ENCODE peak calls at places on chromosomes 11 and 22, in seven cellular contexts. J is testis, K is endothelial cell, E is stomach, W is natural killer cell, C is fibroblast of pulmonary artery, O is brain microvascular endothelial cell. L is an unnamed sample.

GRCh38 chr22:36399473-36399780 is 11.7 kb upstream of the MYH9 start:
- DNase-seq in E (no peak), W (no peak), C (no peak), O (no peak), J (no peak), K (no peak), L (no peak)

GRCh38 chr11:118152020-118152551 is 537 bp downstream of the SCN4B start:
- DNase-seq in J (no peak), K (no peak), E (no peak), W (no peak), O (no peak), C (no peak), L (no peak)

GRCh38 chr11:103295704-103296103 is 186.5 kb downstream of the DYNC2H1 start:
- DNase-seq in W (no peak), K (no peak), O (no peak), C (peak; percentile 11), E (no peak), J (no peak), L (no peak)

GRCh38 chr11:8807544-8808225 is 103.3 kb upstream of the AKIP1 start:
- DNase-seq in K (no peak), O (no peak), C (peak; percentile 83), W (no peak), E (peak; percentile 46), J (peak; percentile 72), L (no peak)

GRCh38 chr11:72742522-72743320 is 9.5 kb downstream of the ARAP1 start:
- DNase-seq in J (no peak), C (no peak), K (no peak), W (no peak), O (no peak), E (no peak), L (no peak)

GRCh38 chr22:25908755-25909154 is 166.8 kb downstream of the MYO18B start:
- DNase-seq in E (no peak), C (no peak), J (no peak), K (no peak), W (no peak), O (no peak), L (no peak)

GRCh38 chr11:57407941-57408475 is 17.6 kb upstream of the PRG2 start:
- DNase-seq in J (no peak), W (no peak), C (no peak), K (no peak), O (no peak), E (no peak), L (no peak)

GRCh38 chr11:66327171-66328035 is 8.8 kb downstream of the RIN1 start:
- DNase-seq in C (peak; percentile 45), K (no peak), E (no peak), J (no peak), O (peak; percentile 75), W (no peak), L (no peak)

GRCh38 chr11:47843354-47844060 is 4.6 kb downstream of the NUP160 start:
- DNase-seq in E (no peak), O (no peak), W (no peak), J (no peak), C (no peak), K (no peak), L (no peak)

GRCh38 chr22:42984814-42985540 is 30.0 kb downstream of the PACSIN2 start:
- DNase-seq in E (no peak), W (no peak), C (no peak), J (no peak), O (no peak), K (no peak), L (no peak)

GRCh38 chr11:32919338-32919737 is 26.7 kb downstream of the QSER1 start:
- DNase-seq in W (no peak), E (no peak), K (no peak), O (no peak), J (no peak), C (no peak), L (no peak)

GRCh38 chr22:17131686-17132085 is 10.5 kb upstream of the TMEM121B start:
- DNase-seq in K (no peak), O (no peak), E (no peak), W (no peak), C (no peak), J (no peak), L (no peak)

GRCh38 chr22:42863349-42863911 is 6.4 kb upstream of the ARFGAP3 start:
- DNase-seq in E (no peak), J (no peak), C (peak; percentile 74), K (no peak), O (peak; percentile 84), W (no peak), L (no peak)

GRCh38 chr11:1262172-1263006 is 39.5 kb downstream of the MUC5B start:
- DNase-seq in C (peak; percentile 92), K (peak; percentile 81), J (peak; percentile 91), E (peak; percentile 93), W (peak; percentile 82), O (peak; percentile 84), L (peak; percentile 78)

DNA sequence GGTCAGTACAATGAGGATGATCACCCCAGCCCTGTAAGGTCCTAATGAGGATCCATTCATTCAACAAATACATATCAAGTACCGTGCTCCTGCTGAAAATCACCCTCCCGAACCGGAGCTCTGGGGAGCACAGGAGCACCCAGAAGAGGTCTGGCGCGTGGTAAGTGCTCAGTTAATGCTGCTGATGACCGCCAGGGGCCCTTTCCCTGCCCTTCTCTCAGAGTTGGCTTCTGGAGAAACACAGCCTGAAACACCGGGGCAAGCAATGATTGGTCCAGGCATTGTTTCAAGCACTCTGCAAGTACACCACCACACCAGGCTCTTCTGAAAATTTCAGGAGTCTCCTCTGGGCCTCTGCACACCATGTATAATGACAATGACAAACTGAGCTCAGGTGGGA is 3.8 kb upstream of the CCDC86 start:
- DNase-seq in J (no peak), W (no peak), E (no peak), K (peak; percentile 21), C (peak; percentile 45), O (no peak), L (no peak)
- TF ChIP-seq CTCF in J (no peak), W (no peak), E (no peak), K (peak; percentile 43), C (peak; percentile 46), O (peak; percentile 62), L (no peak)

GRCh38 chr11:16603245-16603644 is 135.2 kb upstream of the C11orf58 start:
- DNase-seq in E (no peak), W (no peak), K (no peak), O (no peak), J (peak; percentile 42), C (no peak), L (no peak)
- TF ChIP-seq CTCF in E (no peak), W (no peak), K (no peak), O (no peak), J (no peak), C (no peak), L (peak; percentile 13)

GRCh38 chr11:12216100-12216499 is 105.7 kb downstream of the MICAL2 start:
- DNase-seq in W (peak; percentile 61), C (no peak), J (no peak), O (no peak), K (no peak), E (peak; percentile 57), L (no peak)
- TF ChIP-seq CTCF in W (no peak), C (no peak), J (no peak), O (no peak), K (no peak), E (no peak), L (no peak)

DNA sequence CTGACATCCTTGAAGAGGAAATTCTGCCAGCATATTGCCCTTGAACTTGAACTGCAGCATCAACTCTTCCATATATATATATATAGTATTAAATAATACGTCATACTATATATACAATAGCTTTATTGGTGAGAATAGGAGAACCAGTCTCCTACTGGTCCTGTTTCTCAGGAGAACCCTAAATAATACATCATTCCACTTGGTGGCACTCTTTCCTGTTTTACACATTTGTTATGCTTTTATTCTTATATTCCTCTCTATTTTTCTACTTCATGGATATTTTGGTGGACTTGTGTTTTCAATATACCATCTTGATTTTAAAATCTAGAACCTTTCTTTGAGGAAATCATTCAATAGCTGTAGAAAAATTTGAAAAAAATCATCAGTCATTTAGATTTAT is 193.3 kb downstream of the TRPC6 start:
- DNase-seq in K (no peak), W (no peak), O (peak; percentile 9), E (no peak), C (peak; percentile 16), J (no peak), L (no peak)
- TF ChIP-seq CTCF in K (peak; percentile 22), W (no peak), O (peak; percentile 16), E (no peak), C (peak; percentile 17), J (no peak), L (peak; percentile 54)

DNA sequence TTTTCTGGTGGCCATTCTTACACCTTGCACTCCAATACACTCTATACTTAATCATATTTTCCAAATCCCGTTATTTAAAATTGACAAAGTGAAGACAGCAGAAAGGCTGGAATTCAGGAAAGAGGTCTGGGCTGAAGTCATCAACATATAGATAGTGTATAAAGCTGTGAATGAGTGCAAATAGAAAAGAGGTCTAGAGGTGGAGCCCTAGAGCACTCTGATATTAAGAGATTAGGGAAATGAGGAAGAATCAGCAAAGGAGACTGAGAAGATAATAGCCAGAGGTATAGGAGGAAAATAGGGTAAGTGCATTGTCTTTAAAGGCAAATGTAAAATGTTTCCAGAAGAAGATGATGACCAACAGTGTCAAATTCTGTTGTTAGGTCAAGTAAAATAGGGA is 7.9 kb downstream of the CTR9 start:
- DNase-seq in C (no peak), J (no peak), E (no peak), O (no peak), K (no peak), W (no peak), L (no peak)
- TF ChIP-seq CTCF in C (peak; percentile 26), J (no peak), E (no peak), O (no peak), K (no peak), W (no peak), L (peak; percentile 23)

DNA sequence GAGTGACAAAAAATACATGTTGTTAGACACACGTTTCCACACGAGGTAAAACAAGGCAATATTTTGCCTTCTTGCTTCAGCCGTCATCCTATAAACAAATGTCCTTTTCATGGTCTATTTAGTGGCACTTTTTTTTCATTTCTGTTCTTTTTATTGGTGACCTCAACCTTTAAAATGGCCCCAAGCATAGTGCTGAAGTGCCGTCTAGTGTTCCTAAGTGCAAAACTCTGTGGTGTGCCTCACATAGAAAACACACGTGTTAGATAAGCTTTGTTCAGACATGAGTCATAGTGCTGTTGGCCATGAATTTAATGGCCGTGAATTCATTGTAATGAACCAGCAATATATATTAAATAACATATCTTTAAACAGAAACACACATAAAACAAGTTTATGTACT is 15.6 kb downstream of the OVCH2 start:
- DNase-seq in E (no peak), O (no peak), J (no peak), C (no peak), K (no peak), W (no peak), L (no peak)
- TF ChIP-seq CTCF in E (no peak), O (no peak), J (no peak), C (no peak), K (no peak), W (no peak), L (peak; percentile 40)

L was measured in neural crest cell.